ENCODE peak calls at places on chromosomes 2 and 18, in eight cellular contexts. S is HFF-Myc; W is fibroblast of the aortic adventitia; X is HTR-8/SVneo; M is stimulated activated CD4-positive, alpha-beta T cell treated with anti-CD3 and anti-CD28 coated beads, TNF-alpha, amount 100 ng/mL, for 24 hours; U is stimulated activated CD8-positive, alpha-beta memory T cell treated with anti-CD3 and anti-CD28 coated beads, Interleukin-4, amount 100 ng/mL, for 1 hour; A is coronary artery; T is GM23338. I is an unnamed sample.
A peak's percentile ranks its signal among the peaks of the same experiment; 100 is the strongest.

GRCh38 chr2:99729104-99729503 is 239.3 kb upstream of the REV1 start:
- DNase-seq in S (peak; percentile 29), W (no peak), X (no peak), M (no peak), U (no peak), A (no peak), T (no peak), I (no peak)

GRCh38 chr2:137050949-137051348 is 285.6 kb downstream of the THSD7B start:
- DNase-seq in S (no peak), W (no peak), X (no peak), M (no peak), U (no peak), A (no peak), T (peak; percentile 47), I (no peak)

GRCh38 chr2:46007412-46007811 is 289.8 kb upstream of the EPAS1 start:
- DNase-seq in S (no peak), W (no peak), X (no peak), M (no peak), U (no peak), A (no peak), T (no peak), I (no peak)

GRCh38 chr2:174554514-174555119 is 43.0 kb downstream of the WIPF1 start:
- DNase-seq in S (no peak), W (no peak), X (no peak), M (no peak), U (no peak), A (no peak), T (no peak), I (no peak)

GRCh38 chr2:208134928-208135586 is 5.4 kb upstream of the CRYGC start:
- DNase-seq in S (no peak), W (no peak), X (no peak), M (no peak), U (no peak), A (no peak), T (no peak), I (no peak)

GRCh38 chr18:46407471-46408166 is 249.4 kb downstream of the LOXHD1 start:
- DNase-seq in S (no peak), W (peak; percentile 41), X (no peak), M (no peak), U (no peak), A (no peak), T (no peak), I (no peak)

GRCh38 chr2:103980401-103980800 is 873.5 kb upstream of the POU3F3 start:
- DNase-seq in S (no peak), W (no peak), X (no peak), M (no peak), U (no peak), A (no peak), T (no peak), I (no peak)

GRCh38 chr2:159615936-159616733 is at the start of gene BAZ2B:
- DNase-seq in S (no peak), W (peak; percentile 84), X (peak; percentile 45), M (peak; percentile 9), U (peak; percentile 0), A (peak; percentile 80), T (peak; percentile 75), I (no peak)

GRCh38 chr2:126878601-126879000 is 20.1 kb upstream of the TEX51 start:
- DNase-seq in S (no peak), W (no peak), X (no peak), M (no peak), U (no peak), A (peak; percentile 16), T (no peak), I (no peak)

GRCh38 chr2:3493610-3493997 is 25.7 kb downstream of the ADI1 start:
- DNase-seq in S (no peak), W (peak; percentile 73), X (peak; percentile 26), M (no peak), U (no peak), A (peak; percentile 75), T (peak; percentile 60), I (no peak)

GRCh38 chr2:62586981-62587380 is 81.0 kb upstream of the TMEM17 start:
- DNase-seq in S (no peak), W (no peak), X (no peak), M (no peak), U (no peak), A (no peak), T (no peak), I (no peak)

GRCh38 chr2:69514406-69514805 is 77.2 kb upstream of the NFU1 start:
- DNase-seq in S (peak; percentile 27), W (peak; percentile 72), X (no peak), M (no peak), U (no peak), A (no peak), T (peak; percentile 19), I (no peak)

GRCh38 chr18:79378416-79379250 is 17.1 kb upstream of the NFATC1 start:
- DNase-seq in S (no peak), W (peak; percentile 68), X (peak; percentile 49), M (peak; percentile 81), U (peak; percentile 68), A (peak; percentile 82), T (peak; percentile 88), I (no peak)

GRCh38 chr2:223837290-223838061 is at the start of gene AP1S3:
- DNase-seq in S (no peak), W (peak; percentile 38), X (peak; percentile 79), M (peak; percentile 73), U (peak; percentile 43), A (no peak), T (peak; percentile 95), I (no peak)

GRCh38 chr2:3535794-3536681 is 16.7 kb upstream of the ADI1 start:
- DNase-seq in S (peak; percentile 75), W (peak; percentile 89), X (peak; percentile 84), M (no peak), U (no peak), A (peak; percentile 86), T (no peak), I (no peak)

GRCh38 chr18:58351776-58352175 is 277.1 kb downstream of the ALPK2 start:
- DNase-seq in S (no peak), W (no peak), X (no peak), M (no peak), U (no peak), A (no peak), T (no peak), I (no peak)

GRCh38 chr18:79403723-79404566 is 8.2 kb downstream of the NFATC1 start:
- DNase-seq in S (no peak), W (no peak), X (no peak), M (no peak), U (no peak), A (no peak), T (no peak), I (no peak)

GRCh38 chr2:161078211-161078539 is 82.1 kb upstream of the TANK start:
- DNase-seq in S (no peak), W (no peak), X (no peak), M (no peak), U (no peak), A (no peak), T (no peak), I (no peak)

GRCh38 chr2:146324954-146325353 is 1519.9 kb upstream of the ACVR2A start:
- DNase-seq in S (no peak), W (no peak), X (no peak), M (no peak), U (no peak), A (no peak), T (no peak), I (no peak)

GRCh38 chr2:222311321-222311977 is 12.7 kb upstream of the PAX3 start:
- DNase-seq in S (no peak), W (no peak), X (no peak), M (no peak), U (no peak), A (no peak), T (peak; percentile 80), I (no peak)

GRCh38 chr2:96342085-96342484 is 6.5 kb downstream of the NCAPH start:
- DNase-seq in S (peak; percentile 29), W (peak; percentile 90), X (peak; percentile 69), M (no peak), U (no peak), A (no peak), T (no peak), I (no peak)

GRCh38 chr2:223536546-223536945 is 65.6 kb downstream of the SCG2 start:
- DNase-seq in S (no peak), W (no peak), X (no peak), M (no peak), U (no peak), A (no peak), T (no peak), I (no peak)

GRCh38 chr2:73987109-73987947 is 2.6 kb downstream of the TET3 start:
- DNase-seq in S (no peak), W (no peak), X (no peak), M (peak; percentile 42), U (no peak), A (no peak), T (peak; percentile 32), I (no peak)

GRCh38 chr2:230879271-230879882 is 14.6 kb downstream of the ITM2C start:
- DNase-seq in S (no peak), W (no peak), X (no peak), M (no peak), U (no peak), A (peak; percentile 53), T (no peak), I (no peak)

GRCh38 chr18:34531110-34531509 is 179.0 kb upstream of the DTNA start:
- DNase-seq in S (no peak), W (no peak), X (no peak), M (no peak), U (no peak), A (no peak), T (no peak), I (no peak)

GRCh38 chr18:28657836-28658410 is 481.0 kb upstream of the CDH2 start:
- DNase-seq in S (no peak), W (peak; percentile 43), X (peak; percentile 8), M (no peak), U (no peak), A (no peak), T (no peak), I (no peak)

GRCh38 chr18:50560681-50561629 is 1.1 kb downstream of the MAPK4 start:
- DNase-seq in S (no peak), W (no peak), X (no peak), M (no peak), U (no peak), A (no peak), T (peak; percentile 62), I (no peak)

GRCh38 chr18:23573020-23573419 is 13.3 kb downstream of the NPC1 start:
- DNase-seq in S (no peak), W (no peak), X (no peak), M (no peak), U (no peak), A (no peak), T (no peak), I (no peak)

GRCh38 chr2:105903051-105903674 is 158.5 kb downstream of the NCK2 start:
- DNase-seq in S (no peak), W (no peak), X (no peak), M (no peak), U (no peak), A (no peak), T (no peak), I (no peak)

GRCh38 chr2:73295751-73296400 is 2.5 kb upstream of the EGR4 start:
- DNase-seq in S (no peak), W (no peak), X (no peak), M (no peak), U (no peak), A (no peak), T (no peak), I (no peak)

GRCh38 chr2:9380702-9381628 is 42.4 kb downstream of the ITGB1BP1 start:
- DNase-seq in S (peak; percentile 85), W (peak; percentile 98), X (no peak), M (no peak), U (no peak), A (no peak), T (no peak), I (no peak)

GRCh38 chr2:105405291-105405690 is 6.4 kb upstream of the FHL2 start:
- DNase-seq in S (no peak), W (peak; percentile 57), X (no peak), M (no peak), U (no peak), A (no peak), T (no peak), I (no peak)

GRCh38 chr2:195319548-195320415 is 337.2 kb upstream of the SLC39A10 start:
- DNase-seq in S (no peak), W (no peak), X (no peak), M (no peak), U (no peak), A (no peak), T (no peak), I (no peak)

GRCh38 chr2:225112362-225113111 is 70.3 kb upstream of the DOCK10 start:
- DNase-seq in S (no peak), W (no peak), X (no peak), M (no peak), U (no peak), A (no peak), T (no peak), I (no peak)

I was measured in cortex of kidney.